ENCODE peak calls at places on chromosomes 7 and 10, in six cellular contexts. One of them, this sample, is unnamed.

GRCh38 chr10:73768881-73769280 is 13.0 kb upstream of the CHCHD1 start:
- DNase-seq in activated CD8-positive, alpha-beta T cell treated with anti-CD3 and anti-CD28 coated beads for 36 hours: peak; percentile 76
- DNase-seq in stimulated activated CD8-positive, alpha-beta memory T cell treated with anti-CD3 and anti-CD28 coated beads, Interleukin-15, amount 100 ng/mL, for 4 hours: no peak
- DNase-seq in right cardiac atrium: no peak
- DNase-seq in NB4: no peak
- DNase-seq in ACHN: no peak
- DNase-seq in this sample: no peak

GRCh38 chr7:18192228-18192627 is 164.6 kb upstream of the PRPS1L1 start:
- DNase-seq in activated CD8-positive, alpha-beta T cell treated with anti-CD3 and anti-CD28 coated beads for 36 hours: no peak
- DNase-seq in stimulated activated CD8-positive, alpha-beta memory T cell treated with anti-CD3 and anti-CD28 coated beads, Interleukin-15, amount 100 ng/mL, for 4 hours: no peak
- DNase-seq in right cardiac atrium: no peak
- DNase-seq in NB4: no peak
- DNase-seq in ACHN: peak; percentile 35
- DNase-seq in this sample: peak; percentile 38

GRCh38 chr7:139645572-139646523 is 122.4 kb downstream of the CLEC2L start:
- DNase-seq in activated CD8-positive, alpha-beta T cell treated with anti-CD3 and anti-CD28 coated beads for 36 hours: peak; percentile 87
- DNase-seq in stimulated activated CD8-positive, alpha-beta memory T cell treated with anti-CD3 and anti-CD28 coated beads, Interleukin-15, amount 100 ng/mL, for 4 hours: peak; percentile 45
- DNase-seq in right cardiac atrium: peak; percentile 83
- DNase-seq in NB4: peak; percentile 94
- DNase-seq in ACHN: peak; percentile 90
- DNase-seq in this sample: peak; percentile 89

GRCh38 chr7:93910076-93910994 is 4.0 kb downstream of the GNGT1 start:
- DNase-seq in activated CD8-positive, alpha-beta T cell treated with anti-CD3 and anti-CD28 coated beads for 36 hours: no peak
- DNase-seq in stimulated activated CD8-positive, alpha-beta memory T cell treated with anti-CD3 and anti-CD28 coated beads, Interleukin-15, amount 100 ng/mL, for 4 hours: no peak
- DNase-seq in right cardiac atrium: peak; percentile 51
- DNase-seq in NB4: no peak
- DNase-seq in ACHN: no peak
- DNase-seq in this sample: no peak

GRCh38 chr10:110216240-110216639 is 8.8 kb downstream of the MXI1 start:
- DNase-seq in activated CD8-positive, alpha-beta T cell treated with anti-CD3 and anti-CD28 coated beads for 36 hours: no peak
- DNase-seq in stimulated activated CD8-positive, alpha-beta memory T cell treated with anti-CD3 and anti-CD28 coated beads, Interleukin-15, amount 100 ng/mL, for 4 hours: no peak
- DNase-seq in right cardiac atrium: no peak
- DNase-seq in NB4: no peak
- DNase-seq in ACHN: peak; percentile 14
- DNase-seq in this sample: no peak

GRCh38 chr10:4650572-4650971 is 175.4 kb upstream of the AKR1E2 start:
- DNase-seq in activated CD8-positive, alpha-beta T cell treated with anti-CD3 and anti-CD28 coated beads for 36 hours: no peak
- DNase-seq in stimulated activated CD8-positive, alpha-beta memory T cell treated with anti-CD3 and anti-CD28 coated beads, Interleukin-15, amount 100 ng/mL, for 4 hours: no peak
- DNase-seq in right cardiac atrium: no peak
- DNase-seq in NB4: no peak
- DNase-seq in ACHN: no peak
- DNase-seq in this sample: no peak

GRCh38 chr10:73968101-73968515 is 29.8 kb upstream of the VCL start:
- DNase-seq in activated CD8-positive, alpha-beta T cell treated with anti-CD3 and anti-CD28 coated beads for 36 hours: no peak
- DNase-seq in stimulated activated CD8-positive, alpha-beta memory T cell treated with anti-CD3 and anti-CD28 coated beads, Interleukin-15, amount 100 ng/mL, for 4 hours: no peak
- DNase-seq in right cardiac atrium: no peak
- DNase-seq in NB4: no peak
- DNase-seq in ACHN: no peak
- DNase-seq in this sample: no peak

GRCh38 chr7:562394-562675 is 42.7 kb upstream of the PDGFA start:
- DNase-seq in activated CD8-positive, alpha-beta T cell treated with anti-CD3 and anti-CD28 coated beads for 36 hours: no peak
- DNase-seq in stimulated activated CD8-positive, alpha-beta memory T cell treated with anti-CD3 and anti-CD28 coated beads, Interleukin-15, amount 100 ng/mL, for 4 hours: no peak
- DNase-seq in right cardiac atrium: no peak
- DNase-seq in NB4: no peak
- DNase-seq in ACHN: no peak
- DNase-seq in this sample: no peak

GRCh38 chr7:55065079-55065478 is 46.3 kb downstream of the EGFR start:
- DNase-seq in activated CD8-positive, alpha-beta T cell treated with anti-CD3 and anti-CD28 coated beads for 36 hours: no peak
- DNase-seq in stimulated activated CD8-positive, alpha-beta memory T cell treated with anti-CD3 and anti-CD28 coated beads, Interleukin-15, amount 100 ng/mL, for 4 hours: no peak
- DNase-seq in right cardiac atrium: peak; percentile 49
- DNase-seq in NB4: peak; percentile 89
- DNase-seq in ACHN: peak; percentile 99
- DNase-seq in this sample: peak; percentile 64

GRCh38 chr10:77875730-77876129 is 50.8 kb downstream of the DLG5 start:
- DNase-seq in activated CD8-positive, alpha-beta T cell treated with anti-CD3 and anti-CD28 coated beads for 36 hours: no peak
- DNase-seq in stimulated activated CD8-positive, alpha-beta memory T cell treated with anti-CD3 and anti-CD28 coated beads, Interleukin-15, amount 100 ng/mL, for 4 hours: no peak
- DNase-seq in right cardiac atrium: no peak
- DNase-seq in NB4: no peak
- DNase-seq in ACHN: no peak
- DNase-seq in this sample: no peak